ENCODE peak calls at places on chromosome 3, in six cellular contexts. One of them, this sample, is unnamed.

GRCh38 chr3:149955449-149955848 is 15.2 kb downstream of the PFN2 start:
- DNase-seq in Kasumi-1: no peak
- DNase-seq in germinal center: no peak
- DNase-seq in NCI-H774: no peak
- DNase-seq in NAMALWA: no peak
- DNase-seq in fibroblast of the conjunctiva: no peak
- DNase-seq in this sample: no peak

GRCh38 chr3:59426851-59427565 is 377.2 kb upstream of the CFAP20DC start:
- DNase-seq in germinal center: no peak
- DNase-seq in Kasumi-1: peak
- DNase-seq in fibroblast of the conjunctiva: no peak
- DNase-seq in NCI-H774: no peak
- DNase-seq in NAMALWA: no peak
- DNase-seq in this sample: no peak

GRCh38 chr3:189714991-189715961 is 84.1 kb downstream of the TP63 start:
- DNase-seq in germinal center: no peak
- DNase-seq in Kasumi-1: no peak
- DNase-seq in NCI-H774: no peak
- DNase-seq in fibroblast of the conjunctiva: peak
- DNase-seq in NAMALWA: peak
- DNase-seq in this sample: peak

GRCh38 chr3:160574636-160575035 is 9.3 kb upstream of the KPNA4 start:
- DNase-seq in germinal center: no peak
- DNase-seq in fibroblast of the conjunctiva: no peak
- DNase-seq in Kasumi-1: no peak
- DNase-seq in NCI-H774: no peak
- DNase-seq in NAMALWA: no peak
- DNase-seq in this sample: no peak

GRCh38 chr3:43162573-43163084 is 56.8 kb upstream of the POMGNT2 start:
- DNase-seq in NCI-H774: no peak
- DNase-seq in germinal center: no peak
- DNase-seq in fibroblast of the conjunctiva: no peak
- DNase-seq in NAMALWA: no peak
- DNase-seq in Kasumi-1: no peak
- DNase-seq in this sample: no peak

GRCh38 chr3:40333416-40333815 is 23.9 kb downstream of the EIF1B start:
- DNase-seq in NAMALWA: no peak
- DNase-seq in germinal center: no peak
- DNase-seq in Kasumi-1: no peak
- DNase-seq in NCI-H774: no peak
- DNase-seq in fibroblast of the conjunctiva: no peak
- DNase-seq in this sample: no peak

GRCh38 chr3:54067060-54067459 is 55.3 kb upstream of the CACNA2D3 start:
- DNase-seq in fibroblast of the conjunctiva: no peak
- DNase-seq in NCI-H774: no peak
- DNase-seq in Kasumi-1: no peak
- DNase-seq in NAMALWA: no peak
- DNase-seq in germinal center: no peak
- DNase-seq in this sample: no peak

GRCh38 chr3:69252631-69253030 is 130.2 kb upstream of the LMOD3 start:
- DNase-seq in NAMALWA: no peak
- DNase-seq in Kasumi-1: no peak
- DNase-seq in germinal center: no peak
- DNase-seq in fibroblast of the conjunctiva: no peak
- DNase-seq in NCI-H774: no peak
- DNase-seq in this sample: no peak

GRCh38 chr3:129428382-129429079 is at the start of gene EFCAB12:
- DNase-seq in Kasumi-1: peak
- DNase-seq in fibroblast of the conjunctiva: peak
- DNase-seq in NAMALWA: peak
- DNase-seq in NCI-H774: peak
- DNase-seq in germinal center: peak
- DNase-seq in this sample: peak

GRCh38 chr3:194582196-194582905 is 50.9 kb downstream of the TMEM44 start:
- DNase-seq in germinal center: no peak
- DNase-seq in Kasumi-1: no peak
- DNase-seq in fibroblast of the conjunctiva: no peak
- DNase-seq in NCI-H774: no peak
- DNase-seq in NAMALWA: no peak
- DNase-seq in this sample: no peak

GRCh38 chr3:132654190-132654589 is 5.4 kb downstream of the ACAD11 start:
- DNase-seq in Kasumi-1: no peak
- DNase-seq in germinal center: no peak
- DNase-seq in fibroblast of the conjunctiva: no peak
- DNase-seq in NAMALWA: no peak
- DNase-seq in NCI-H774: no peak
- DNase-seq in this sample: no peak

GRCh38 chr3:183213941-183214612 is 39.0 kb upstream of the B3GNT5 start:
- DNase-seq in fibroblast of the conjunctiva: no peak
- DNase-seq in NCI-H774: peak
- DNase-seq in NAMALWA: peak
- DNase-seq in Kasumi-1: no peak
- DNase-seq in germinal center: no peak
- DNase-seq in this sample: no peak

GRCh38 chr3:168615489-168616020 is 519.8 kb upstream of the GOLIM4 start:
- DNase-seq in Kasumi-1: no peak
- DNase-seq in fibroblast of the conjunctiva: no peak
- DNase-seq in NAMALWA: no peak
- DNase-seq in germinal center: no peak
- DNase-seq in NCI-H774: no peak
- DNase-seq in this sample: peak

This sample was measured in GM06990.